ENCODE peak calls at places on chromosomes 12 and 14, in eight cellular contexts. One of them, this sample, is unnamed.

GRCh38 chr12:126936181-126936851 is 1330.7 kb upstream of the TMEM132C start:
- DNase-seq in cardiac muscle cell: no peak
- DNase-seq in tibial nerve: no peak
- DNase-seq in pancreas: peak; percentile 77
- DNase-seq in A549: peak; percentile 39
- DNase-seq in thoracic aorta: peak; percentile 5
- DNase-seq in effector memory CD4-positive, alpha-beta T cell: no peak
- DNase-seq in PC-9: peak; percentile 72
- DNase-seq in this sample: no peak

GRCh38 chr14:76203086-76204001 is 51.6 kb downstream of the GPATCH2L start:
- DNase-seq in effector memory CD4-positive, alpha-beta T cell: no peak
- DNase-seq in thoracic aorta: no peak
- DNase-seq in A549: peak; percentile 76
- DNase-seq in cardiac muscle cell: no peak
- DNase-seq in tibial nerve: no peak
- DNase-seq in PC-9: peak; percentile 59
- DNase-seq in pancreas: no peak
- DNase-seq in this sample: no peak

GRCh38 chr12:6262635-6263034 is 47.8 kb upstream of the PLEKHG6 start:
- DNase-seq in tibial nerve: no peak
- DNase-seq in effector memory CD4-positive, alpha-beta T cell: no peak
- DNase-seq in PC-9: no peak
- DNase-seq in pancreas: no peak
- DNase-seq in cardiac muscle cell: no peak
- DNase-seq in thoracic aorta: no peak
- DNase-seq in A549: no peak
- DNase-seq in this sample: no peak

GRCh38 chr12:47741340-47741703 is 16.0 kb upstream of the ENDOU start:
- DNase-seq in effector memory CD4-positive, alpha-beta T cell: peak; percentile 68
- DNase-seq in tibial nerve: peak; percentile 74
- DNase-seq in A549: no peak
- DNase-seq in cardiac muscle cell: peak; percentile 68
- DNase-seq in pancreas: peak; percentile 40
- DNase-seq in PC-9: peak; percentile 73
- DNase-seq in thoracic aorta: no peak
- DNase-seq in this sample: peak; percentile 86

GRCh38 chr14:76918751-76919421 is 92.7 kb downstream of the LRRC74A start:
- DNase-seq in thoracic aorta: peak; percentile 88
- DNase-seq in cardiac muscle cell: peak; percentile 58
- DNase-seq in effector memory CD4-positive, alpha-beta T cell: no peak
- DNase-seq in pancreas: peak; percentile 94
- DNase-seq in A549: peak; percentile 96
- DNase-seq in PC-9: peak; percentile 100
- DNase-seq in tibial nerve: peak; percentile 91
- DNase-seq in this sample: peak; percentile 99

GRCh38 chr12:123492290-123492689 is 34.4 kb downstream of the SNRNP35 start:
- DNase-seq in A549: no peak
- DNase-seq in tibial nerve: no peak
- DNase-seq in cardiac muscle cell: no peak
- DNase-seq in thoracic aorta: no peak
- DNase-seq in effector memory CD4-positive, alpha-beta T cell: no peak
- DNase-seq in pancreas: no peak
- DNase-seq in PC-9: no peak
- DNase-seq in this sample: no peak

GRCh38 chr12:131832393-131833231 is 4.4 kb downstream of the MMP17 start:
- DNase-seq in thoracic aorta: no peak
- DNase-seq in cardiac muscle cell: no peak
- DNase-seq in effector memory CD4-positive, alpha-beta T cell: no peak
- DNase-seq in PC-9: peak; percentile 74
- DNase-seq in tibial nerve: peak; percentile 38
- DNase-seq in pancreas: no peak
- DNase-seq in A549: peak; percentile 83
- DNase-seq in this sample: no peak

GRCh38 chr12:79420146-79420618 is 270.6 kb downstream of the PAWR start:
- DNase-seq in effector memory CD4-positive, alpha-beta T cell: no peak
- DNase-seq in PC-9: peak; percentile 60
- DNase-seq in tibial nerve: no peak
- DNase-seq in pancreas: peak; percentile 16
- DNase-seq in cardiac muscle cell: peak; percentile 64
- DNase-seq in A549: peak; percentile 82
- DNase-seq in thoracic aorta: no peak
- DNase-seq in this sample: no peak

GRCh38 chr12:48780381-48781025 is 8.4 kb downstream of the ADCY6 start:
- DNase-seq in pancreas: no peak
- DNase-seq in A549: no peak
- DNase-seq in thoracic aorta: no peak
- DNase-seq in tibial nerve: no peak
- DNase-seq in effector memory CD4-positive, alpha-beta T cell: no peak
- DNase-seq in cardiac muscle cell: no peak
- DNase-seq in PC-9: no peak
- DNase-seq in this sample: no peak
- H3K4me3 ChIP-seq in pancreas: no peak overlapping the region
- H3K4me3 ChIP-seq in A549: no peak overlapping the region
- H3K4me3 ChIP-seq in thoracic aorta: peak overlapping the region; percentile 5
- H3K4me3 ChIP-seq in tibial nerve: no peak overlapping the region
- H3K4me3 ChIP-seq in effector memory CD4-positive, alpha-beta T cell: no peak overlapping the region
- H3K4me3 ChIP-seq in cardiac muscle cell: no peak overlapping the region
- H3K4me3 ChIP-seq in PC-9: no peak overlapping the region
- H3K4me3 ChIP-seq in this sample: peak overlapping the region; percentile 42

GRCh38 chr12:32124637-32125036 is 18.0 kb downstream of the BICD1 start:
- DNase-seq in pancreas: no peak
- DNase-seq in tibial nerve: no peak
- DNase-seq in effector memory CD4-positive, alpha-beta T cell: no peak
- DNase-seq in A549: no peak
- DNase-seq in cardiac muscle cell: no peak
- DNase-seq in thoracic aorta: no peak
- DNase-seq in PC-9: no peak
- DNase-seq in this sample: no peak
- H3K27ac ChIP-seq in pancreas: no peak overlapping the region
- H3K27ac ChIP-seq in tibial nerve: peak overlapping the region; percentile 33
- H3K27ac ChIP-seq in effector memory CD4-positive, alpha-beta T cell: no peak overlapping the region
- H3K27ac ChIP-seq in A549: peak overlapping the region; percentile 6
- H3K27ac ChIP-seq in cardiac muscle cell: peak overlapping the region; percentile 40
- H3K27ac ChIP-seq in thoracic aorta: no peak overlapping the region
- H3K27ac ChIP-seq in PC-9: peak overlapping the region; percentile 21
- H3K27ac ChIP-seq in this sample: no peak overlapping the region

GRCh38 chr12:9741726-9742125 is 8.8 kb upstream of the CLECL1 start:
- DNase-seq in tibial nerve: no peak
- DNase-seq in effector memory CD4-positive, alpha-beta T cell: peak; percentile 69
- DNase-seq in pancreas: no peak
- DNase-seq in PC-9: no peak
- DNase-seq in A549: no peak
- DNase-seq in thoracic aorta: no peak
- DNase-seq in cardiac muscle cell: no peak
- DNase-seq in this sample: no peak
- H3K4me3 ChIP-seq in tibial nerve: no peak overlapping the region
- H3K4me3 ChIP-seq in effector memory CD4-positive, alpha-beta T cell: no peak overlapping the region
- H3K4me3 ChIP-seq in pancreas: no peak overlapping the region
- H3K4me3 ChIP-seq in PC-9: no peak overlapping the region
- H3K4me3 ChIP-seq in A549: no peak overlapping the region
- H3K4me3 ChIP-seq in thoracic aorta: no peak overlapping the region
- H3K4me3 ChIP-seq in cardiac muscle cell: no peak overlapping the region
- H3K4me3 ChIP-seq in this sample: no peak overlapping the region

GRCh38 chr12:50572275-50572674 is 67.5 kb downstream of the DIP2B start:
- DNase-seq in PC-9: peak; percentile 24
- DNase-seq in thoracic aorta: no peak
- DNase-seq in effector memory CD4-positive, alpha-beta T cell: no peak
- DNase-seq in A549: peak; percentile 61
- DNase-seq in cardiac muscle cell: peak; percentile 23
- DNase-seq in tibial nerve: no peak
- DNase-seq in pancreas: no peak
- DNase-seq in this sample: no peak
- H3K27ac ChIP-seq in PC-9: peak overlapping the region; percentile 54
- H3K27ac ChIP-seq in thoracic aorta: peak overlapping the region; percentile 39
- H3K27ac ChIP-seq in effector memory CD4-positive, alpha-beta T cell: no peak overlapping the region
- H3K27ac ChIP-seq in A549: peak overlapping the region; percentile 91
- H3K27ac ChIP-seq in cardiac muscle cell: peak overlapping the region; percentile 55
- H3K27ac ChIP-seq in tibial nerve: peak overlapping the region; percentile 71
- H3K27ac ChIP-seq in pancreas: peak overlapping the region; percentile 6
- H3K27ac ChIP-seq in this sample: no peak overlapping the region

GRCh38 chr12:54217309-54217661 is 28.5 kb upstream of the SMUG1 start:
- DNase-seq in A549: no peak
- DNase-seq in tibial nerve: no peak
- DNase-seq in thoracic aorta: no peak
- DNase-seq in effector memory CD4-positive, alpha-beta T cell: no peak
- DNase-seq in cardiac muscle cell: no peak
- DNase-seq in PC-9: no peak
- DNase-seq in pancreas: no peak
- DNase-seq in this sample: no peak

GRCh38 chr12:54217774-54218221 is 29.0 kb upstream of the SMUG1 start:
- DNase-seq in A549: no peak
- DNase-seq in tibial nerve: no peak
- DNase-seq in effector memory CD4-positive, alpha-beta T cell: no peak
- DNase-seq in cardiac muscle cell: no peak
- DNase-seq in thoracic aorta: no peak
- DNase-seq in pancreas: no peak
- DNase-seq in PC-9: no peak
- DNase-seq in this sample: no peak

GRCh38 chr12:54214553-54215374 is 26.0 kb upstream of the SMUG1 start:
- DNase-seq in PC-9: peak; percentile 88
- DNase-seq in effector memory CD4-positive, alpha-beta T cell: peak; percentile 86
- DNase-seq in thoracic aorta: peak; percentile 62
- DNase-seq in pancreas: peak; percentile 82
- DNase-seq in cardiac muscle cell: peak; percentile 94
- DNase-seq in A549: peak; percentile 95
- DNase-seq in tibial nerve: peak; percentile 62
- DNase-seq in this sample: peak; percentile 91

GRCh38 chr12:54216580-54217308 is 28.0 kb upstream of the SMUG1 start:
- DNase-seq in A549: peak; percentile 93
- DNase-seq in tibial nerve: no peak
- DNase-seq in thoracic aorta: no peak
- DNase-seq in PC-9: peak; percentile 74
- DNase-seq in cardiac muscle cell: peak; percentile 92
- DNase-seq in pancreas: peak; percentile 58
- DNase-seq in effector memory CD4-positive, alpha-beta T cell: peak; percentile 71
- DNase-seq in this sample: no peak

DNA sequence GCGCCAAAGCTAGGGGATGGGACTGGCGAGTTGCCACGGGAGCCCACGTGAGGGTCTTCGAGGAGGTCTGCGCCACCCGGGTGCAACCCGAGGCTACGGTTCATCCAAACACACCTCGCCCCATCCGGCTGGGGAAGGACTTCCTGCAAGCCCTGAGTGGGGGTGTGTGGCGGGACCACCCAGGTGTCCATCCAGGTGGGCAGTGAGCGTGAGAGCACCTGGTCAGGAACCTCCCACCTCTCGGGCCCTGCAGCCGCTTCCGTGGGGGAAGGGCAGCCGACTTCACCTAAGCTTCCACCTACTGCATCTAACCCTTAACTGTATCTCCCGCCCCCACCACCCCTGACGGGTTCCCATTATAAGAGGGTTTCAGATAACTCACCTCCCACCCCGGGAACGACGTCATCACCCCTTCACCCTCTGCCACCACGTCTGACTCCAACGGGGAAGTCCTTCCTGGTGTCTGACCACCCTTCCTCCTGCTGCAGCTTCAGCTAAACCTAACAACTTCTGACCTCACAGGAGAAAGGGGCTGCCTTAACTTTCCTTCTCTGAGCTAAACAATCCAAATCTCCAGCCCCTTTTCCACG is 27.3 kb upstream of the SMUG1 start:
- DNase-seq in tibial nerve: no peak
- DNase-seq in effector memory CD4-positive, alpha-beta T cell: peak; percentile 28
- DNase-seq in pancreas: no peak
- DNase-seq in A549: peak; percentile 44
- DNase-seq in cardiac muscle cell: no peak
- DNase-seq in PC-9: no peak
- DNase-seq in thoracic aorta: no peak
- DNase-seq in this sample: no peak
- H3K4me3 ChIP-seq in tibial nerve: no peak overlapping the region
- H3K4me3 ChIP-seq in effector memory CD4-positive, alpha-beta T cell: peak overlapping the region; percentile 24
- H3K4me3 ChIP-seq in pancreas: no peak overlapping the region
- H3K4me3 ChIP-seq in A549: no peak overlapping the region
- H3K4me3 ChIP-seq in cardiac muscle cell: no peak overlapping the region
- H3K4me3 ChIP-seq in PC-9: no peak overlapping the region
- H3K4me3 ChIP-seq in thoracic aorta: peak overlapping the region; percentile 68
- H3K4me3 ChIP-seq in this sample: no peak overlapping the region

DNA sequence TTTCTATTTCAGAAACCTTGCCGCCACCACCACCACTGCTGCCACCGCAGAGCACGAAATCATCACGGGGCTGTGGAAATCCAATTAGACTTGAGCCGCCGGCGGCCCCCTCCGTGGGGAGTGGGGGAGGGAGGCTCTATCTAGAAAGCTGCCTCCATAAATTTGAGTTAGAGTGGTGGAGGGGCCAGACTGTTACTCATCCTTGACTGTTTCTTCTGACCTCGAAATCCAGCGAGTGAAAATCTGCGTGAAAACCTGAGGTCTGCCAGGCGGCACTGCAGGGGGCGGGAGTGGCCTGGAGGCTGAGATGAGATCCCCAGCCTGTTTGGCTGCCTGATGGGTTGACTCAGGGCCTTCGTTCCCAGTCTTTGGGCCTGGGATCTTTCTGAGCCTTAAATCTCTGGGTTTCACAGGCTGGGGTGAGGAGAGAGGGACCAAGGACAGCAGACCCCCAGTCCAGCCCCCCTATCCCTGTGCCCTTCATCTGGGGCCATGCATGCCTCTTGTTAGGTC is 29.9 kb downstream of the TSPAN9 start:
- DNase-seq in A549: no peak
- DNase-seq in cardiac muscle cell: no peak
- DNase-seq in PC-9: no peak
- DNase-seq in pancreas: no peak
- DNase-seq in tibial nerve: no peak
- DNase-seq in thoracic aorta: no peak
- DNase-seq in effector memory CD4-positive, alpha-beta T cell: no peak
- DNase-seq in this sample: no peak
- H3K27ac ChIP-seq in A549: peak overlapping the region; percentile 1
- H3K27ac ChIP-seq in cardiac muscle cell: no peak overlapping the region
- H3K27ac ChIP-seq in PC-9: no peak overlapping the region
- H3K27ac ChIP-seq in pancreas: no peak overlapping the region
- H3K27ac ChIP-seq in tibial nerve: peak overlapping the region; percentile 57
- H3K27ac ChIP-seq in thoracic aorta: no peak overlapping the region
- H3K27ac ChIP-seq in effector memory CD4-positive, alpha-beta T cell: no peak overlapping the region
- H3K27ac ChIP-seq in this sample: peak overlapping the region; percentile 11

GRCh38 chr14:86540636-86541247 is 1010.8 kb downstream of the FLRT2 start:
- DNase-seq in tibial nerve: no peak
- DNase-seq in pancreas: no peak
- DNase-seq in cardiac muscle cell: no peak
- DNase-seq in effector memory CD4-positive, alpha-beta T cell: no peak
- DNase-seq in thoracic aorta: no peak
- DNase-seq in PC-9: no peak
- DNase-seq in A549: no peak
- DNase-seq in this sample: no peak
- H3K4me3 ChIP-seq in tibial nerve: no peak overlapping the region
- H3K4me3 ChIP-seq in pancreas: no peak overlapping the region
- H3K4me3 ChIP-seq in cardiac muscle cell: no peak overlapping the region
- H3K4me3 ChIP-seq in effector memory CD4-positive, alpha-beta T cell: no peak overlapping the region
- H3K4me3 ChIP-seq in thoracic aorta: no peak overlapping the region
- H3K4me3 ChIP-seq in PC-9: no peak overlapping the region
- H3K4me3 ChIP-seq in A549: no peak overlapping the region
- H3K4me3 ChIP-seq in this sample: no peak overlapping the region

DNA sequence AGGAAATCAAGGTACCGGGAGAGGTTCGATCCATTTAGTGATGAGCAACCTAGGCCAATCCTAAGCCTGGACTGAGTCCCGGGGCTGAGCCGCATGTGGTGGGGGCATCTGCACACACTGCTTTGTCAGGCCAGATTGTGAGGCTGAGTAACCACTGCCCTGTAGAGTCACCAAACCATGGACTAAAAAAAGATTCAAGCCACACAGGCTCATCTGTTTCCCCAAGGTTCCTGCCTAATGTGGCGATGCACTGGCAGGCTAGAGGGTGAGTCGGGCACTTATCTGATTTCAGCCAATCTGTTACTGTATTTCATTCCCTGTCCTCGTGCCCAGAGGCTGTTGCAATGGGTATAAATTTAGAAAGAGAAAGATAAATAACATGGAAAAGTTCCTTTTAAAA is 140.8 kb downstream of the TTC7B start:
- DNase-seq in PC-9: no peak
- DNase-seq in tibial nerve: no peak
- DNase-seq in A549: no peak
- DNase-seq in pancreas: no peak
- DNase-seq in cardiac muscle cell: no peak
- DNase-seq in thoracic aorta: peak; percentile 53
- DNase-seq in effector memory CD4-positive, alpha-beta T cell: no peak
- DNase-seq in this sample: peak; percentile 92
- H3K27ac ChIP-seq in PC-9: no peak overlapping the region
- H3K27ac ChIP-seq in tibial nerve: no peak overlapping the region
- H3K27ac ChIP-seq in A549: no peak overlapping the region
- H3K27ac ChIP-seq in pancreas: no peak overlapping the region
- H3K27ac ChIP-seq in cardiac muscle cell: no peak overlapping the region
- H3K27ac ChIP-seq in thoracic aorta: peak overlapping the region; percentile 89
- H3K27ac ChIP-seq in effector memory CD4-positive, alpha-beta T cell: no peak overlapping the region
- H3K27ac ChIP-seq in this sample: peak overlapping the region; percentile 94

This sample was measured in ascending aorta.